ENCODE peak calls at places on chromosomes 4 and X, in seven cellular contexts. One of them, this sample, is unnamed.
A peak's percentile ranks its signal among the peaks of the same experiment; 100 is the strongest.

GRCh38 chr4:174697164-174697563 is 131.9 kb downstream of the GLRA3 start:
- DNase-seq in transverse colon: no peak
- DNase-seq in upper lobe of left lung: no peak
- DNase-seq in vagina: no peak
- DNase-seq in GM12891: no peak
- DNase-seq in GM23338: no peak
- DNase-seq in suprapubic skin: no peak
- DNase-seq in this sample: no peak

GRCh38 chrX:130861462-130861861 is 41.5 kb downstream of the ENOX2 start:
- DNase-seq in transverse colon: no peak
- DNase-seq in upper lobe of left lung: no peak
- DNase-seq in vagina: no peak
- DNase-seq in GM12891: no peak
- DNase-seq in GM23338: no peak
- DNase-seq in suprapubic skin: no peak
- DNase-seq in this sample: no peak

GRCh38 chr4:54908744-54909143 is 216.7 kb downstream of the KDR start:
- DNase-seq in transverse colon: no peak
- DNase-seq in upper lobe of left lung: no peak
- DNase-seq in vagina: no peak
- DNase-seq in GM12891: no peak
- DNase-seq in GM23338: no peak
- DNase-seq in suprapubic skin: no peak
- DNase-seq in this sample: no peak

GRCh38 chr4:24105183-24106039 is 215.6 kb upstream of the PPARGC1A start:
- DNase-seq in transverse colon: no peak
- DNase-seq in upper lobe of left lung: no peak
- DNase-seq in vagina: no peak
- DNase-seq in GM12891: no peak
- DNase-seq in GM23338: no peak
- DNase-seq in suprapubic skin: no peak
- DNase-seq in this sample: no peak

GRCh38 chr4:40305329-40306193 is 29.6 kb upstream of the CHRNA9 start:
- DNase-seq in transverse colon: peak; percentile 44
- DNase-seq in upper lobe of left lung: no peak
- DNase-seq in vagina: no peak
- DNase-seq in GM12891: no peak
- DNase-seq in GM23338: no peak
- DNase-seq in suprapubic skin: no peak
- DNase-seq in this sample: no peak

GRCh38 chrX:16319929-16320328 is 152.6 kb downstream of the MAGEB17 start:
- DNase-seq in transverse colon: no peak
- DNase-seq in upper lobe of left lung: no peak
- DNase-seq in vagina: no peak
- DNase-seq in GM12891: no peak
- DNase-seq in GM23338: no peak
- DNase-seq in suprapubic skin: no peak
- DNase-seq in this sample: no peak

GRCh38 chr4:143554728-143555597 is 41.5 kb downstream of the SMARCA5 start:
- DNase-seq in transverse colon: no peak
- DNase-seq in upper lobe of left lung: no peak
- DNase-seq in vagina: no peak
- DNase-seq in GM12891: no peak
- DNase-seq in GM23338: no peak
- DNase-seq in suprapubic skin: no peak
- DNase-seq in this sample: no peak

GRCh38 chr4:28744066-28744465 is 1883.4 kb downstream of the STIM2 start:
- DNase-seq in transverse colon: no peak
- DNase-seq in upper lobe of left lung: no peak
- DNase-seq in vagina: no peak
- DNase-seq in GM12891: no peak
- DNase-seq in GM23338: no peak
- DNase-seq in suprapubic skin: no peak
- DNase-seq in this sample: no peak

GRCh38 chrX:138925330-138925729 is 213.8 kb upstream of the FGF13 start:
- DNase-seq in transverse colon: no peak
- DNase-seq in upper lobe of left lung: peak; percentile 22
- DNase-seq in vagina: no peak
- DNase-seq in GM12891: no peak
- DNase-seq in GM23338: no peak
- DNase-seq in suprapubic skin: no peak
- DNase-seq in this sample: no peak

GRCh38 chrX:65196758-65197371 is 220.6 kb upstream of the ZC4H2 start:
- DNase-seq in transverse colon: peak; percentile 84
- DNase-seq in upper lobe of left lung: peak; percentile 26
- DNase-seq in vagina: no peak
- DNase-seq in GM12891: no peak
- DNase-seq in GM23338: peak; percentile 75
- DNase-seq in suprapubic skin: no peak
- DNase-seq in this sample: peak; percentile 70

GRCh38 chr4:2442175-2442993 is 23.6 kb downstream of the CFAP99 start:
- DNase-seq in transverse colon: no peak
- DNase-seq in upper lobe of left lung: no peak
- DNase-seq in vagina: no peak
- DNase-seq in GM12891: no peak
- DNase-seq in GM23338: peak; percentile 70
- DNase-seq in suprapubic skin: no peak
- DNase-seq in this sample: no peak

GRCh38 chr4:111854494-111855087 is 290.7 kb upstream of the FAM241A start:
- DNase-seq in transverse colon: peak; percentile 11
- DNase-seq in upper lobe of left lung: no peak
- DNase-seq in vagina: no peak
- DNase-seq in GM12891: no peak
- DNase-seq in GM23338: peak; percentile 57
- DNase-seq in suprapubic skin: no peak
- DNase-seq in this sample: no peak

GRCh38 chrX:137749282-137749681 is 183.4 kb downstream of the ZIC3 start:
- DNase-seq in transverse colon: no peak
- DNase-seq in upper lobe of left lung: no peak
- DNase-seq in vagina: no peak
- DNase-seq in GM12891: no peak
- DNase-seq in GM23338: peak; percentile 23
- DNase-seq in suprapubic skin: no peak
- DNase-seq in this sample: no peak

GRCh38 chr4:124096290-124096689 is 616.2 kb downstream of the ANKRD50 start:
- DNase-seq in transverse colon: no peak
- DNase-seq in upper lobe of left lung: no peak
- DNase-seq in vagina: no peak
- DNase-seq in GM12891: no peak
- DNase-seq in GM23338: no peak
- DNase-seq in suprapubic skin: no peak
- DNase-seq in this sample: no peak

GRCh38 chrX:45070116-45071007 is 130.3 kb downstream of the DIPK2B start:
- DNase-seq in transverse colon: no peak
- DNase-seq in upper lobe of left lung: no peak
- DNase-seq in vagina: no peak
- DNase-seq in GM12891: no peak
- DNase-seq in GM23338: peak; percentile 41
- DNase-seq in suprapubic skin: no peak
- DNase-seq in this sample: no peak

GRCh38 chrX:109936598-109936997 is 66.3 kb upstream of the TMEM164 start:
- DNase-seq in transverse colon: no peak
- DNase-seq in upper lobe of left lung: no peak
- DNase-seq in vagina: no peak
- DNase-seq in GM12891: no peak
- DNase-seq in GM23338: no peak
- DNase-seq in suprapubic skin: no peak
- DNase-seq in this sample: no peak

GRCh38 chr4:142282870-142283431 is 563.1 kb downstream of the INPP4B start:
- DNase-seq in transverse colon: no peak
- DNase-seq in upper lobe of left lung: no peak
- DNase-seq in vagina: no peak
- DNase-seq in GM12891: no peak
- DNase-seq in GM23338: peak; percentile 71
- DNase-seq in suprapubic skin: no peak
- DNase-seq in this sample: no peak

GRCh38 chr4:105710678-105711077 is 2.1 kb downstream of the GSTCD start:
- DNase-seq in transverse colon: no peak
- DNase-seq in upper lobe of left lung: no peak
- DNase-seq in vagina: no peak
- DNase-seq in GM12891: no peak
- DNase-seq in GM23338: no peak
- DNase-seq in suprapubic skin: no peak
- DNase-seq in this sample: no peak

GRCh38 chr4:122577808-122578781 is 42.8 kb downstream of the IL21 start:
- DNase-seq in transverse colon: peak; percentile 43
- DNase-seq in upper lobe of left lung: no peak
- DNase-seq in vagina: no peak
- DNase-seq in GM12891: no peak
- DNase-seq in GM23338: peak; percentile 76
- DNase-seq in suprapubic skin: no peak
- DNase-seq in this sample: peak; percentile 37

GRCh38 chr4:123340381-123340701 is 56.3 kb upstream of the SPRY1 start:
- DNase-seq in transverse colon: no peak
- DNase-seq in upper lobe of left lung: no peak
- DNase-seq in vagina: no peak
- DNase-seq in GM12891: no peak
- DNase-seq in GM23338: no peak
- DNase-seq in suprapubic skin: no peak
- DNase-seq in this sample: no peak

GRCh38 chrX:357693-358471 is 28.8 kb downstream of the PPP2R3B start:
- DNase-seq in transverse colon: no peak
- DNase-seq in upper lobe of left lung: no peak
- DNase-seq in vagina: no peak
- DNase-seq in GM12891: no peak
- DNase-seq in GM23338: no peak
- DNase-seq in suprapubic skin: no peak
- DNase-seq in this sample: no peak
- TF ChIP-seq POLR2AphosphoS5 in transverse colon: no peak
- TF ChIP-seq POLR2AphosphoS5 in upper lobe of left lung: no peak
- TF ChIP-seq POLR2AphosphoS5 in vagina: no peak
- TF ChIP-seq POLR2AphosphoS5 in GM12891: no peak
- TF ChIP-seq POLR2AphosphoS5 in GM23338: no peak
- TF ChIP-seq POLR2AphosphoS5 in suprapubic skin: no peak
- TF ChIP-seq POLR2AphosphoS5 in this sample: no peak

GRCh38 chr4:184399505-184399893 is 74.9 kb downstream of the IRF2 start:
- DNase-seq in transverse colon: no peak
- DNase-seq in upper lobe of left lung: no peak
- DNase-seq in vagina: no peak
- DNase-seq in GM12891: no peak
- DNase-seq in GM23338: no peak
- DNase-seq in suprapubic skin: no peak
- DNase-seq in this sample: no peak
- TF ChIP-seq POLR2AphosphoS5 in transverse colon: no peak
- TF ChIP-seq POLR2AphosphoS5 in upper lobe of left lung: no peak
- TF ChIP-seq POLR2AphosphoS5 in vagina: no peak
- TF ChIP-seq POLR2AphosphoS5 in GM12891: no peak
- TF ChIP-seq POLR2AphosphoS5 in GM23338: no peak
- TF ChIP-seq POLR2AphosphoS5 in suprapubic skin: no peak
- TF ChIP-seq POLR2AphosphoS5 in this sample: no peak

GRCh38 chr4:85776091-85776490 is 301.1 kb downstream of the ARHGAP24 start:
- DNase-seq in transverse colon: no peak
- DNase-seq in upper lobe of left lung: no peak
- DNase-seq in vagina: no peak
- DNase-seq in GM12891: no peak
- DNase-seq in GM23338: no peak
- DNase-seq in suprapubic skin: no peak
- DNase-seq in this sample: no peak

GRCh38 chr4:85778809-85779124 is 303.8 kb downstream of the ARHGAP24 start:
- DNase-seq in transverse colon: no peak
- DNase-seq in upper lobe of left lung: no peak
- DNase-seq in vagina: no peak
- DNase-seq in GM12891: no peak
- DNase-seq in GM23338: no peak
- DNase-seq in suprapubic skin: no peak
- DNase-seq in this sample: no peak

GRCh38 chr4:85777908-85778808 is 303.2 kb downstream of the ARHGAP24 start:
- DNase-seq in transverse colon: no peak
- DNase-seq in upper lobe of left lung: no peak
- DNase-seq in vagina: no peak
- DNase-seq in GM12891: no peak
- DNase-seq in GM23338: no peak
- DNase-seq in suprapubic skin: no peak
- DNase-seq in this sample: no peak

GRCh38 chr4:85774489-85774888 is 299.5 kb downstream of the ARHGAP24 start:
- DNase-seq in transverse colon: no peak
- DNase-seq in upper lobe of left lung: no peak
- DNase-seq in vagina: no peak
- DNase-seq in GM12891: no peak
- DNase-seq in GM23338: peak; percentile 21
- DNase-seq in suprapubic skin: no peak
- DNase-seq in this sample: no peak

GRCh38 chr4:85776579-85776978 is 301.6 kb downstream of the ARHGAP24 start:
- DNase-seq in transverse colon: no peak
- DNase-seq in upper lobe of left lung: no peak
- DNase-seq in vagina: no peak
- DNase-seq in GM12891: no peak
- DNase-seq in GM23338: no peak
- DNase-seq in suprapubic skin: no peak
- DNase-seq in this sample: no peak
- TF ChIP-seq POLR2AphosphoS5 in transverse colon: no peak
- TF ChIP-seq POLR2AphosphoS5 in upper lobe of left lung: no peak
- TF ChIP-seq POLR2AphosphoS5 in vagina: no peak
- TF ChIP-seq POLR2AphosphoS5 in GM12891: no peak
- TF ChIP-seq POLR2AphosphoS5 in GM23338: no peak
- TF ChIP-seq POLR2AphosphoS5 in suprapubic skin: no peak
- TF ChIP-seq POLR2AphosphoS5 in this sample: no peak

DNA sequence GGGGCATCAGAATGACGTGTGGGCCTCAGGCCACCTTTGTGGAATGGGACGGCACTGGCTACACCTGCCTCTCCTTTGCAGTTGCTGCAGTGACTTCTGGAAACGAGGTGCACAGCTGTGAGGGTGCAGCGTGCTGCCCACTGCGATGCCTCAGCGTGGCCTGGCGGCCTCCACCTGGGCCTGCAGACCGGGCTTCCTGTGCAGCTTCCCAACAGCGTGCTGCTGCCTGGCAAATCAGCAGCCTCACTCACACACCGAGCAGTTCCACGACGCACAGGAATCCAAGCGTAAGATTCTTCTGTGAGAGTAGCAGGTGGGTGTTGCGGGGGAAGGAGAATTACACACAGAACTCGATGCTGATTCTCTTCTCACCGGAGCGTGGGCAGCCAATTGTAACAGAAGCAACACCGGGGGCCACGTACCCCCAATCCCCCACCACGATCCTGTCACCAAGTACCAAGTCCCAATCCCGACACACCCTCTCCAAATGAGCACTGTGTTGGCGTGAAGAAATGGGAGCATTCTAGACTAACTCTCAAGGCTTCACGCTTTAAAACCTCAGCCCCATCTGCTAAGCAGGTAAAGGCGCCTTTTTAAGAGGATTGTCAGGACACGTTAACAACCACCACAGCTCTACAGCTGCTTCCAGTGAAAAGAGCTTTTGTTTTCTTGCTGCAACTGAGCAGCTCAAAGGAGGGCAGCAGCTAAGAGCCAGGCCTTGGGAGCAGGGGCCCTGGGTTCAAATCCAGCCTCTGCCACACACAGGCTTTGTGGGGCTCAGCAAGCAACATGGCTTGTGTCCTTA is 16.9 kb downstream of the WDR1 start:
- DNase-seq in transverse colon: no peak
- DNase-seq in upper lobe of left lung: no peak
- DNase-seq in vagina: no peak
- DNase-seq in GM12891: no peak
- DNase-seq in GM23338: no peak
- DNase-seq in suprapubic skin: no peak
- DNase-seq in this sample: no peak
- TF ChIP-seq POLR2AphosphoS5 in transverse colon: no peak
- TF ChIP-seq POLR2AphosphoS5 in upper lobe of left lung: no peak
- TF ChIP-seq POLR2AphosphoS5 in vagina: no peak
- TF ChIP-seq POLR2AphosphoS5 in GM12891: peak; percentile 68
- TF ChIP-seq POLR2AphosphoS5 in GM23338: no peak
- TF ChIP-seq POLR2AphosphoS5 in suprapubic skin: no peak
- TF ChIP-seq POLR2AphosphoS5 in this sample: no peak

This sample was measured in stomach.